ENCODE peak calls at places on chromosomes 1 and 21, in five cellular contexts. B is adrenal gland, A is PC-9, I is fibroblast of lung, E is stomach. M is an unnamed sample.

GRCh38 chr1:12448746-12449177 is 169.2 kb downstream of the DHRS3 start:
- DNase-seq in I (peak), A (no peak), B (no peak), E (no peak), M (no peak)

GRCh38 chr1:203166192-203166940 is 9.3 kb downstream of the MYBPH start:
- DNase-seq in B (no peak), I (no peak), A (no peak), E (peak), M (no peak)

GRCh38 chr1:154851392-154852177 is 18.5 kb downstream of the KCNN3 start:
- DNase-seq in E (no peak), I (no peak), A (no peak), B (no peak), M (no peak)

GRCh38 chr1:14531519-14531918 is 67.0 kb upstream of the KAZN start:
- DNase-seq in B (no peak), E (no peak), I (no peak), A (no peak), M (no peak)

GRCh38 chr1:23648576-23648975 is 43.0 kb upstream of the RPL11 start:
- DNase-seq in A (no peak), I (no peak), B (no peak), E (no peak), M (no peak)

GRCh38 chr1:16386454-16387113 is 19.5 kb downstream of the SZRD1 start:
- DNase-seq in B (peak), A (peak), E (no peak), I (peak), M (peak)

GRCh38 chr1:200243042-200243437 is 166.8 kb downstream of the ZNF281 start:
- DNase-seq in I (peak), E (no peak), A (no peak), B (no peak), M (no peak)

GRCh38 chr1:228377664-228378452 is 28.8 kb downstream of the TRIM11 start:
- DNase-seq in A (no peak), I (no peak), E (no peak), B (peak), M (no peak)

GRCh38 chr1:96598416-96599168 is 123.0 kb upstream of the PTBP2 start:
- DNase-seq in E (no peak), A (no peak), B (no peak), I (peak), M (no peak)

GRCh38 chr1:164272156-164272555 is 286.8 kb upstream of the PBX1 start:
- DNase-seq in A (no peak), E (no peak), B (no peak), I (no peak), M (no peak)

GRCh38 chr1:51592711-51593110 is 24.2 kb upstream of the OSBPL9 start:
- DNase-seq in I (no peak), A (no peak), B (no peak), E (no peak), M (peak)

GRCh38 chr1:25011966-25012625 is 82.0 kb upstream of the RUNX3 start:
- DNase-seq in B (no peak), E (no peak), I (no peak), A (no peak), M (no peak)

GRCh38 chr1:60571811-60572210 is 498.2 kb upstream of the C1orf87 start:
- DNase-seq in E (no peak), A (no peak), I (peak), B (no peak), M (peak)

GRCh38 chr1:51627672-51628071 is 10.8 kb downstream of the OSBPL9 start:
- DNase-seq in A (no peak), E (no peak), I (peak), B (no peak), M (no peak)

GRCh38 chr1:234276389-234276788 is 96.9 kb upstream of the COA6 start:
- DNase-seq in E (no peak), A (no peak), I (no peak), B (no peak), M (no peak)

GRCh38 chr1:25504706-25505560 is 38.5 kb upstream of the LDLRAP1 start:
- DNase-seq in A (no peak), I (peak), B (peak), E (no peak), M (no peak)

GRCh38 chr1:225509376-225509707 is 81.5 kb upstream of the LBR start:
- DNase-seq in E (no peak), A (no peak), B (no peak), I (no peak), M (no peak)

GRCh38 chr1:3731543-3731942 is 20.7 kb upstream of the CCDC27 start:
- DNase-seq in I (no peak), A (no peak), B (no peak), E (no peak), M (no peak)

GRCh38 chr1:23384312-23385058 is 14.8 kb upstream of the ZNF436 start:
- DNase-seq in A (no peak), E (no peak), B (peak), I (peak), M (peak)

GRCh38 chr1:25094995-25095394 is 137.3 kb downstream of the SYF2 start:
- DNase-seq in B (no peak), A (no peak), I (no peak), E (no peak), M (no peak)

GRCh38 chr1:160117709-160118183 is 2.2 kb downstream of the ATP1A2 start:
- DNase-seq in E (peak), A (no peak), I (peak), B (peak), M (no peak)

GRCh38 chr21:31098576-31099005 is 60.3 kb upstream of the KRTAP19-8 start:
- DNase-seq in A (peak), B (peak), I (peak), E (peak), M (no peak)

GRCh38 chr1:111062624-111063023 is 77.3 kb downstream of the DRAM2 start:
- DNase-seq in E (no peak), I (no peak), B (no peak), A (no peak), M (no peak)

GRCh38 chr21:36860736-36861594 is 105.5 kb downstream of the HLCS start:
- DNase-seq in A (peak), E (no peak), B (no peak), I (peak), M (peak)

GRCh38 chr1:7220007-7220406 is 434.8 kb downstream of the CAMTA1 start:
- DNase-seq in I (peak), A (no peak), B (no peak), E (no peak), M (no peak)

GRCh38 chr1:81505831-81506230 is 294.9 kb upstream of the ADGRL2 start:
- DNase-seq in A (no peak), B (no peak), E (no peak), I (no peak), M (no peak)

GRCh38 chr1:232174306-232174705 is 455.6 kb downstream of the SIPA1L2 start:
- DNase-seq in E (no peak), I (no peak), B (no peak), A (no peak), M (no peak)

GRCh38 chr1:31412732-31413404 is at the start of gene SERINC2:
- DNase-seq in A (peak), B (no peak), I (no peak), E (peak), M (no peak)

GRCh38 chr21:29309703-29310102 is 11.0 kb downstream of the BACH1 start:
- DNase-seq in B (no peak), I (no peak), E (no peak), A (no peak), M (no peak)

DNA sequence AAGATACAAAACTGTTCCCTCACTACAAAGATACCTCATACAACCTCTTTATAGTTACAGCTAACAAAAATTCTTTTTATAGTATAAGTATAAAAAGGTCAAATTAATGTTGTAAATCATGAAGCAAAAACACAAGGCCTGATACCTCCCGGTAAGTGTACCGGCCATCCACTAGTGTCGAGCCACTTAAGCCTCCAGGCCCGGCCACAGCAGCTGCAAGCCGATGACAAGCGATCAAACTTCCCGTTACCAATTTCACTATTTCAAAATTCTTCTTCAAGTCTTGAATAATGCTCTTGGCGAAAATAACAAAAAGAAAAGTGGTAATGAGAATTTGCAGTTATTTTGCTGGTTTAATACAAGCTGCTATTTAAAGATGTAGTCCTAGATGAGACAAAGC is 67.7 kb downstream of the USP24 start:
- DNase-seq in I (no peak), E (no peak), B (no peak), A (no peak), M (no peak)
- H3K27ac ChIP-seq in I (no peak), E (no peak), B (no peak), A (no peak), M (no peak)

GRCh38 chr1:115672224-115673009 is 30.6 kb downstream of the VANGL1 start:
- DNase-seq in E (no peak), A (no peak), I (no peak), B (no peak), M (no peak)

GRCh38 chr1:115669886-115670285 is 28.1 kb downstream of the VANGL1 start:
- DNase-seq in A (no peak), E (no peak), I (peak), B (no peak), M (no peak)

GRCh38 chr1:115671176-115672062 is 29.6 kb downstream of the VANGL1 start:
- DNase-seq in A (peak), B (no peak), I (peak), E (no peak), M (peak)

GRCh38 chr1:115669002-115669673 is 27.4 kb downstream of the VANGL1 start:
- DNase-seq in E (no peak), I (peak), B (no peak), A (peak), M (peak)

GRCh38 chr1:115670476-115671175 is 28.9 kb downstream of the VANGL1 start:
- DNase-seq in A (peak), E (no peak), B (no peak), I (peak), M (no peak)
- H3K27ac ChIP-seq in A (peak), E (peak), B (no peak), I (no peak), M (peak)

GRCh38 chr1:84944767-84945486 is 51.9 kb upstream of the LPAR3 start:
- DNase-seq in E (peak), B (peak), I (peak), A (peak), M (no peak)
- H3K27ac ChIP-seq in E (peak), B (peak), I (peak), A (peak), M (no peak)

DNA sequence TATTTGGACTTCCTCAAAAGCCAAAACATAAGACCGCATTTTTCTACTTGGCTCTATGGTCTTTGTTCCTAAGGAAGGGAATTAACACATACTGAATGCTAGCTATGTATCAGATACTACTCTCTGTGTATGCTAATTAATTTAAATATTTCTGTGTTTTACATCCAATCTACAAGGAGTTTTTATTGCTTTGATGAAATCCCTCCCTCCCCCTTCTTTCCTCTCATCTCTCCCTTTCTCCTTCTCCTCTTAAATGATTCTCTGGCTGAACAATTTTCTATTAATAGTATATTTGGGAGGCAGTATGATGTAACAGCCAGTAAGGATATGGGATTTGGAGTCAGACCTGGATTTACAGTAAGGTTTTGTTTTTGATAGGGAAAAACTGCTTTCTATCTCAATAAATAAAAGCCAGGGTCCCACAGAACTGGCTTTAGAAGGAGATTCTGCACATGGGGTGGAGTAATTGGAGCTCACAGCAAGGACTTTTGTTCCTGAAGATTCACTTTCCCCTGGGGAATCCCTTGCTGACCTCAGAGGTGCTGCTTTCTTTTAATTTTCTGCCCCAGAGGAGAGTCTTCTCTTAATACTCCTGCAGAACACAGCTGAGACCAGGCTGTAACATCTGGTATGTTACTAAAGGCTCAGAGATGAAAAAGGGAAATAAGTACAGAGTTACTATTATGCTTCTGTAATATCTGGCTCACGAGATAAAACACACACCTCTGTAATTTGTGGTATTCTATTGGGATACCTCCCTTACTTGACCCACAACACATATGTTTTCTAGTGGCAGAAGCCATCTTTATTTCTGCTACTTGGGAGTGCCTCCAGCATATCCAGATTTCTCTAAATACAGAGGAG is 13.3 kb downstream of the EPB41 start:
- DNase-seq in I (peak), E (no peak), B (no peak), A (no peak), M (no peak)
- H3K27ac ChIP-seq in I (no peak), E (peak), B (no peak), A (peak), M (peak)

GRCh38 chr1:43557744-43558245 is 27.1 kb downstream of the PTPRF start:
- DNase-seq in E (peak), I (peak), B (no peak), A (peak), M (no peak)
- H3K27ac ChIP-seq in E (peak), I (no peak), B (no peak), A (peak), M (peak)

DNA sequence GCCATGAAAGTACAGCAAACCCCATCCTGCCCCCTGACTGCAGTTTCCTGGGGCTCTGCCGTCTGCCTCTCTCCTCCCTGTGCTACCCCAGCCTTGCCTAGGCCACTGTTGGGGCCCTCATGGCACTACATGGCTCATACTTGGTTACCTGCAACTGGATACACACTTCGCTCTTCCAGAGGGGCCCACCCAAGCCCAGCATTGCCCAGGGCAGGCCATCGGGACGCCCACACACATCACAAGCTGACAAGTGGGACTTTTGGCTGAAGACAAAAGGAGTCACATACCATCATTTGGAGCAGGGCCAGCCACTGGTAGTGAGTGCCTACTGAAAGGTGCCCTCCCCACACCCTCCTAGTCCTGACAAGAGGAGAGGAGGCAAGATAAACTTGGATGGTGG is 82.8 kb downstream of the CD247 start:
- DNase-seq in I (no peak), A (no peak), B (no peak), E (no peak), M (no peak)
- H3K27ac ChIP-seq in I (no peak), A (no peak), B (no peak), E (no peak), M (no peak)